ENCODE peak calls at places on chromosomes 2 and 18, in seven cellular contexts. V is activated T-helper 1 cell treated with anti-CD3 and anti-CD28 coated beads, Interleukin-2, amount 50 U/mL, for 16 hours; G is 8988T; U is choroid plexus epithelial cell; X is CD8-positive, alpha-beta memory T cell; K is activated naive CD8-positive, alpha-beta T cell treated with anti-CD3 and anti-CD28 coated beads, Interleukin-2, amount 10 ng/mL, durations not matched to agents 7 days and 5 days; I is myocyte. D is an unnamed sample.
A peak's percentile ranks its signal among the peaks of the same experiment; 100 is the strongest.

GRCh38 chr2:10325278-10326145 is 22.8 kb downstream of the HPCAL1 start:
- DNase-seq in V (no peak), G (no peak), U (no peak), X (no peak), K (no peak), I (no peak), D (no peak)

GRCh38 chr2:241815477-241816430 is 6.8 kb downstream of the NEU4 start:
- DNase-seq in V (no peak), G (no peak), U (no peak), X (no peak), K (no peak), I (no peak), D (no peak)

GRCh38 chr18:73409242-73409641 is 541.5 kb upstream of the NETO1 start:
- DNase-seq in V (no peak), G (no peak), U (peak; percentile 56), X (no peak), K (no peak), I (no peak), D (no peak)

GRCh38 chr2:121283670-121284245 is 1.2 kb downstream of the TFCP2L1 start:
- DNase-seq in V (no peak), G (no peak), U (no peak), X (no peak), K (no peak), I (no peak), D (no peak)

GRCh38 chr18:2424420-2424819 is 146.9 kb downstream of the METTL4 start:
- DNase-seq in V (no peak), G (no peak), U (no peak), X (no peak), K (no peak), I (peak; percentile 57), D (no peak)

GRCh38 chr2:152407204-152407721 is 72.3 kb downstream of the FMNL2 start:
- DNase-seq in V (no peak), G (no peak), U (peak; percentile 76), X (no peak), K (no peak), I (peak; percentile 53), D (no peak)

GRCh38 chr2:158586491-158586890 is 129.7 kb downstream of the PKP4 start:
- DNase-seq in V (no peak), G (no peak), U (peak; percentile 96), X (no peak), K (no peak), I (no peak), D (no peak)

GRCh38 chr2:24122356-24123211 is 550 bp downstream of the PFN4 start:
- DNase-seq in V (no peak), G (no peak), U (peak; percentile 14), X (no peak), K (no peak), I (no peak), D (no peak)

GRCh38 chr2:64608867-64609228 is 44.9 kb downstream of the SERTAD2 start:
- DNase-seq in V (no peak), G (no peak), U (no peak), X (no peak), K (no peak), I (no peak), D (no peak)

GRCh38 chr18:28284132-28284531 is 107.2 kb upstream of the CDH2 start:
- DNase-seq in V (no peak), G (no peak), U (peak; percentile 35), X (no peak), K (no peak), I (no peak), D (no peak)

GRCh38 chr18:69946608-69947155 is 991 bp downstream of the CD226 start:
- DNase-seq in V (no peak), G (no peak), U (no peak), X (no peak), K (no peak), I (no peak), D (no peak)

GRCh38 chr2:104856086-104856972 is 2.4 kb downstream of the POU3F3 start:
- DNase-seq in V (no peak), G (no peak), U (no peak), X (no peak), K (peak; percentile 46), I (no peak), D (peak; percentile 58)

GRCh38 chr18:903703-904102 is 968 bp upstream of the ADCYAP1 start:
- DNase-seq in V (no peak), G (peak; percentile 41), U (peak; percentile 62), X (no peak), K (peak; percentile 71), I (peak; percentile 70), D (peak; percentile 41)

GRCh38 chr2:119745566-119745965 is 14.2 kb upstream of the PTPN4 start:
- DNase-seq in V (no peak), G (no peak), U (no peak), X (no peak), K (no peak), I (no peak), D (no peak)

GRCh38 chr2:166410828-166411472 is 35.2 kb upstream of the SCN9A start:
- DNase-seq in V (no peak), G (no peak), U (peak; percentile 90), X (no peak), K (no peak), I (peak; percentile 32), D (no peak)

GRCh38 chr2:240789051-240789453 is 31.0 kb downstream of the KIF1A start:
- DNase-seq in V (no peak), G (no peak), U (no peak), X (no peak), K (no peak), I (no peak), D (peak; percentile 0)